ENCODE peak calls at places on chromosomes 3 and 15, in five cellular contexts. D is fibroblast of mammary gland, A is fibroblast of lung, T is left ventricle myocardium inferior, B is OCI-LY7. H is an unnamed sample.

GRCh38 chr3:70647823-70648222 is 335.4 kb upstream of the MDFIC2 start:
- DNase-seq in D (no peak), A (no peak), T (no peak), B (no peak), H (no peak)

GRCh38 chr3:14125193-14126016 is 553 bp downstream of the TMEM43 start:
- DNase-seq in D (peak), A (peak), T (peak), B (peak), H (peak)

GRCh38 chr3:151460774-151461450 is at the start of gene IGSF10:
- DNase-seq in D (no peak), A (no peak), T (peak), B (no peak), H (no peak)

GRCh38 chr15:74242296-74242929 is 6.3 kb downstream of the CCDC33 start:
- DNase-seq in D (peak), A (peak), T (no peak), B (no peak), H (no peak)

GRCh38 chr15:64844576-64845140 is 2.9 kb downstream of the PLEKHO2 start:
- DNase-seq in D (no peak), A (no peak), T (no peak), B (peak), H (no peak)

GRCh38 chr3:120495809-120496208 is 45.0 kb upstream of the FSTL1 start:
- DNase-seq in D (no peak), A (no peak), T (no peak), B (no peak), H (peak)

GRCh38 chr15:58770519-58770856 is 614 bp upstream of the MINDY2 start:
- DNase-seq in D (peak), A (peak), T (no peak), B (peak), H (no peak)

GRCh38 chr3:40079203-40079844 is 230.2 kb upstream of the EIF1B start:
- DNase-seq in D (peak), A (peak), T (no peak), B (no peak), H (peak)

GRCh38 chr3:119913021-119913420 is 131.1 kb downstream of the NR1I2 start:
- DNase-seq in D (peak), A (no peak), T (no peak), B (no peak), H (peak)

GRCh38 chr15:93035953-93036810 is 52.8 kb downstream of the RGMA start:
- DNase-seq in D (peak), A (peak), T (no peak), B (peak), H (peak)

GRCh38 chr3:62319570-62320243 is 53.6 kb downstream of the FEZF2 start:
- DNase-seq in D (no peak), A (no peak), T (no peak), B (no peak), H (peak)

GRCh38 chr15:43488790-43489585 is 4.0 kb downstream of the TP53BP1 start:
- DNase-seq in D (no peak), A (no peak), T (no peak), B (no peak), H (no peak)

GRCh38 chr3:4644954-4645353 is 151.8 kb downstream of the ITPR1 start:
- DNase-seq in D (no peak), A (peak), T (no peak), B (no peak), H (no peak)

GRCh38 chr15:68209735-68210408 is 4.7 kb upstream of the CALML4 start:
- DNase-seq in D (no peak), A (no peak), T (peak), B (peak), H (peak)

GRCh38 chr3:49930241-49930690 is 655 bp upstream of the MON1A start:
- DNase-seq in D (no peak), A (no peak), T (no peak), B (no peak), H (no peak)

GRCh38 chr15:42002333-42002732 is 18.5 kb downstream of the PLA2G4E start:
- DNase-seq in D (no peak), A (no peak), T (no peak), B (no peak), H (no peak)

GRCh38 chr3:194204036-194204792 is 68.3 kb downstream of the HES1 start:
- DNase-seq in D (no peak), A (no peak), T (no peak), B (no peak), H (no peak)

DNA sequence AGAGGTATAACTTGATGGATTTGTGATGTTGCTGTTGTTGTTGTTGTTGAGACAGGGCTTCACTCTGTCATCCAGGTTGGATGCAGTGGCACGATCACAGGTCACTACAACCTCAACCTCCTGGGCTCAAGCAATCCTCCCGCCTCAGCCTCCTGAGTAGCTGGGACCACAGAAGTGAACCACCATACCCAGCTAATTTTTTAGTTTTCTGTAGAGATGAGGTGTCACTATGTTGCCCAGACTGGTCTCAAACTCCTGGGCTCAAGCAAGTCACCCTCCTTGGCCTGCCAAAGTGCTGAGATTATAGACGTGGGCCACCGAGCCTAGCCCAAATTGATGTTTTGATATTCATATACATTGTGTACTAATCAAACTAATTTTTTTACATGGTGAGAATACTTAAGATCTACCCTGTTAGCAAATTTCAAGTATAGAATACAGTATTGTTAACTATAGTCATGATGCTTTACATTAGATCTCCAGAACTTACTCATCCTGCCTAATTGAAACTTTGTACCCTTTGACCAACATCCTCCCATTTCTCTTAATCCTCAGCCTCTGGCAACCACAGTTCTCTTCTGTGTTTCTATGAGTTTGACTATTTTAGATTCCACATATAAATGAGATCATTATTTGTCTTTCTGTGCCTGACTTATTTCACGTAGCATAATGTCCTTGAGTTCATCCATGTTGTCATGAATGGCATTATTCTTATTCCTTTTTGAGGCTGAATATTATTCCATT is 23.2 kb downstream of the LMCD1 start:
- DNase-seq in D (no peak), A (no peak), T (no peak), B (no peak), H (peak)
- H3K4me3 ChIP-seq in D (no peak), A (no peak), T (no peak), B (no peak), H (no peak)

GRCh38 chr15:25863067-25863967 is at the start of gene ATP10A:
- DNase-seq in D (peak), A (peak), T (peak), B (no peak), H (no peak)

GRCh38 chr15:25862469-25863066 is 559 bp downstream of the ATP10A start:
- DNase-seq in D (peak), A (peak), T (no peak), B (no peak), H (peak)

GRCh38 chr15:25862087-25862468 is 1.0 kb downstream of the ATP10A start:
- DNase-seq in D (no peak), A (peak), T (no peak), B (no peak), H (no peak)

GRCh38 chr15:25864966-25865365 is 1.8 kb upstream of the ATP10A start:
- DNase-seq in D (peak), A (peak), T (no peak), B (no peak), H (no peak)

GRCh38 chr15:25863968-25864580 is 947 bp upstream of the ATP10A start:
- DNase-seq in D (no peak), A (no peak), T (no peak), B (no peak), H (no peak)
- H3K4me3 ChIP-seq in D (no peak), A (peak), T (peak), B (no peak), H (no peak)

DNA sequence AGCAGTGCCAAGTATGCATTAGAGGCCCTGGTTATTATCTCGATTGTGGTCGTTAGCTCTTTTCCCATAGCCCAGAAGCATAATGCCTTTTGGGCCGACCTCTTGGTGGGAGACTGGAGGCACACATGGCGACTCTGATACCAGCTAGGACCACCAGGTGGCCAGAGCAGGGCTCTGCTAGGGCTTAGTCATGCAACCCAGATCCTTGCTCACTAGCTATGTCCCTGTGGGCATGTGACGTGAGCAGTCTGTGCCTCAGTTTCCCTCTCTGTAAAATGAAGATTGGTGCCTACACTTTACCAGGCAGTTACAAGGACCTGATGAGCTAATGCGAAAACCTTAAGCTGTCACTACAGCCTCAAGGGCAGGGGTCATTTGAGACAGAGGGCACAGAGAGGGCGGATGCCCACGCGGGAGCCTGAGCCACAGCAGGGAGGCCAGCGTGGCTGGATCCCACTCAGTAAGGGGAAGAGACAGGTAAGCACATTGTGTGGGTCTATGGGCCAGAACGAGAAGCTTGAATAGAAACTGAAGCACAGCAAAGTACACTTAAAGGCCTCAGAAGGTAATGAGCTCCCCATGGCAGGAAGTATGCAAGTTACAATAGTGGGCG is 8.8 kb downstream of the KLF15 start:
- DNase-seq in D (peak), A (no peak), T (no peak), B (no peak), H (no peak)
- H3K4me3 ChIP-seq in D (no peak), A (no peak), T (no peak), B (no peak), H (no peak)

GRCh38 chr3:31530039-31530983 is 2.4 kb upstream of the STT3B start:
- DNase-seq in D (no peak), A (no peak), T (no peak), B (peak), H (no peak)
- H3K4me3 ChIP-seq in D (no peak), A (peak), T (peak), B (peak), H (no peak)

GRCh38 chr3:113241292-113242033 is 30.1 kb downstream of the BOC start:
- DNase-seq in D (peak), A (peak), T (no peak), B (no peak), H (no peak)
- H3K4me3 ChIP-seq in D (no peak), A (peak), T (no peak), B (no peak), H (no peak)

DNA sequence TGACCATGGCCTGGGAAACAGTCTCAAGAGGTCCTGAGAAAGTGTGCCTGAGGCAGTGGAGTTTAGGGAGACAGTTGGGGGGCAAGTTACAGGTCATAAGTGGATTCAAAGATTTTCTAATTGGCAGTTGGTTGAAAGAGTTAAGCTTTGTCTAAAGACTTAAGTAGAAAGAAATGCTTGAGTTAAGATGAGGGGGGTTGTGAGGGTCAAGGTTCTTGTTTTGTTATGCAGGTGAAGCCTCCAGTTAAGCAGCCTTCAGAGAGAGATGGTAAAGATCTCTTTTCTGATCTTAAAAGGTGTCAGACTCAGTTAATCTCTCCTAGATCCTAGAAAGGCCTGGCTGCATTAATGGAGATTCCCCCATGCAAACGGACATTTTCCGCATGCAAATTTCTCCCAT is 356.3 kb upstream of the C2CD4B start:
- DNase-seq in D (no peak), A (no peak), T (no peak), B (no peak), H (no peak)
- H3K4me3 ChIP-seq in D (no peak), A (no peak), T (no peak), B (no peak), H (no peak)

GRCh38 chr3:79258479-79258878 is 509.3 kb downstream of the ROBO1 start:
- DNase-seq in D (peak), A (no peak), T (no peak), B (no peak), H (no peak)
- H3K4me3 ChIP-seq in D (no peak), A (no peak), T (no peak), B (no peak), H (no peak)